ENCODE peak calls at places on chromosomes 7 and 10, in four cellular contexts. V is osteoblast; C is T-helper 9 cell; X is activated naive CD4-positive, alpha-beta T cell treated with anti-CD3 and anti-CD28 coated beads, Interleukin-2, amount 50 U/mL, for 72 hours. L is an unnamed sample.

GRCh38 chr7:155852426-155853301 is 40.4 kb upstream of the SHH start:
- DNase-seq in X (no peak), V (no peak), C (no peak), L (no peak)

GRCh38 chr7:112173214-112173905 is 32.8 kb downstream of the DOCK4 start:
- DNase-seq in X (no peak), C (no peak), V (no peak), L (no peak)

GRCh38 chr7:137967143-137968018 is 34.5 kb downstream of the CREB3L2 start:
- DNase-seq in X (no peak), C (no peak), V (peak; percentile 78), L (no peak)

GRCh38 chr10:127964644-127965043 is 57.7 kb downstream of the PTPRE start:
- DNase-seq in V (no peak), C (no peak), X (no peak), L (no peak)

GRCh38 chr7:31373337-31374289 is 33.1 kb upstream of the NEUROD6 start:
- DNase-seq in C (no peak), V (peak; percentile 50), X (no peak), L (peak; percentile 44)

GRCh38 chr10:6204341-6205191 is 1.8 kb downstream of the PFKFB3 start:
- DNase-seq in V (peak; percentile 98), X (no peak), C (no peak), L (no peak)

GRCh38 chr10:26199841-26200240 is 16.7 kb upstream of the GAD2 start:
- DNase-seq in C (no peak), V (no peak), X (no peak), L (no peak)

GRCh38 chr10:116238036-116238435 is 35.0 kb downstream of the GFRA1 start:
- DNase-seq in X (no peak), C (no peak), V (no peak), L (no peak)

GRCh38 chr7:112546723-112547513 is 66.1 kb downstream of the LSMEM1 start:
- DNase-seq in V (no peak), C (no peak), X (no peak), L (no peak)

GRCh38 chr7:156480671-156481070 is 159.9 kb upstream of the RNF32 start:
- DNase-seq in X (no peak), C (no peak), V (no peak), L (no peak)

GRCh38 chr7:50560865-50561351 is 4.3 kb downstream of the DDC start:
- DNase-seq in X (no peak), V (no peak), C (no peak), L (no peak)

GRCh38 chr7:43141091-43141490 is 28.6 kb downstream of the HECW1 start:
- DNase-seq in X (no peak), V (no peak), C (no peak), L (no peak)

GRCh38 chr10:65358565-65358964 is 1567.3 kb upstream of the LRRTM3 start:
- DNase-seq in C (no peak), V (no peak), X (no peak), L (no peak)

GRCh38 chr7:100247152-100247757 is 27.5 kb downstream of the PVRIG start:
- DNase-seq in X (no peak), C (no peak), V (peak; percentile 94), L (no peak)

GRCh38 chr7:139745330-139746143 is 32.3 kb downstream of the HIPK2 start:
- DNase-seq in V (no peak), C (no peak), X (no peak), L (no peak)

GRCh38 chr10:124636271-124636993 is 107.7 kb downstream of the FAM53B start:
- DNase-seq in C (peak; percentile 31), V (no peak), X (no peak), L (no peak)

GRCh38 chr10:120486671-120487205 is 29.7 kb downstream of the PLPP4 start:
- DNase-seq in V (no peak), X (no peak), C (no peak), L (no peak)

GRCh38 chr7:115113131-115113530 is 191.2 kb downstream of the MDFIC start:
- DNase-seq in V (no peak), X (no peak), C (no peak), L (no peak)

GRCh38 chr7:81294897-81295515 is 376.2 kb upstream of the SEMA3C start:
- DNase-seq in C (no peak), X (no peak), V (no peak), L (no peak)

GRCh38 chr7:91836065-91836368 is 44.5 kb downstream of the MTERF1 start:
- DNase-seq in V (no peak), C (no peak), X (no peak), L (no peak)

GRCh38 chr10:21972584-21972983 is 30.9 kb downstream of the DNAJC1 start:
- DNase-seq in C (no peak), V (no peak), X (no peak), L (no peak)

GRCh38 chr7:127550247-127550646 is 35.1 kb downstream of the GCC1 start:
- DNase-seq in C (no peak), V (peak; percentile 29), X (no peak), L (no peak)

GRCh38 chr7:128867842-128868623 is 5.4 kb downstream of the ATP6V1F start:
- DNase-seq in V (no peak), X (no peak), C (no peak), L (no peak)

GRCh38 chr10:69479737-69480412 is 28.6 kb downstream of the TSPAN15 start:
- DNase-seq in X (no peak), C (no peak), V (peak; percentile 92), L (no peak)

GRCh38 chr7:159272739-159273138 is 128.1 kb upstream of the VIPR2 start:
- DNase-seq in X (no peak), V (no peak), C (no peak), L (no peak)

GRCh38 chr7:35485436-35485835 is 209.5 kb downstream of the HERPUD2 start:
- DNase-seq in V (no peak), X (no peak), C (no peak), L (no peak)

GRCh38 chr10:4354382-4354812 is 471.6 kb upstream of the AKR1E2 start:
- DNase-seq in C (no peak), V (no peak), X (no peak), L (no peak)

GRCh38 chr7:33982425-33982786 is 77.1 kb downstream of the BMPER start:
- DNase-seq in X (no peak), V (peak; percentile 68), C (no peak), L (no peak)

GRCh38 chr7:155979994-155980393 is 167.7 kb upstream of the SHH start:
- DNase-seq in C (no peak), V (peak; percentile 8), X (peak; percentile 23), L (no peak)

GRCh38 chr10:96608815-96609214 is 22.0 kb upstream of the TM9SF3 start:
- DNase-seq in C (no peak), X (no peak), V (no peak), L (no peak)

GRCh38 chr10:14124951-14125350 is 205.8 kb downstream of the FRMD4A start:
- DNase-seq in C (no peak), X (no peak), V (no peak), L (no peak)

GRCh38 chr7:145605963-145606362 is 510.6 kb upstream of the CNTNAP2 start:
- DNase-seq in C (no peak), V (no peak), X (no peak), L (no peak)

GRCh38 chr10:131065673-131066331 is 245.7 kb downstream of the TCERG1L start:
- DNase-seq in C (no peak), X (no peak), V (no peak), L (no peak)

GRCh38 chr10:114042895-114043531 is 653 bp upstream of the ADRB1 start:
- DNase-seq in V (no peak), X (no peak), C (no peak), L (peak; percentile 14)

L was measured in progenitor cell of endocrine pancreas.